ENCODE peak calls at places on chromosomes 16 and 17, in four cellular contexts. N, K, H and Z are unnamed samples.

GRCh38 chr17:44543213-44543904 is 13.9 kb upstream of the FZD2 start:
- DNase-seq in N (peak), K (no peak), H (no peak), Z (peak)

GRCh38 chr16:17829826-17830225 is 359.1 kb upstream of the XYLT1 start:
- DNase-seq in N (no peak), K (no peak), H (no peak), Z (no peak)

GRCh38 chr17:37766951-37767350 is 22.1 kb upstream of the HNF1B start:
- DNase-seq in N (no peak), K (no peak), H (no peak), Z (no peak)

GRCh38 chr16:68369697-68370096 is 58.9 kb downstream of the PRMT7 start:
- DNase-seq in N (no peak), K (no peak), H (peak), Z (no peak)

GRCh38 chr17:6786618-6787017 is 10.6 kb downstream of the FBXO39 start:
- DNase-seq in N (peak), K (no peak), H (no peak), Z (no peak)

GRCh38 chr16:4962716-4963115 is 4.6 kb downstream of the SEC14L5 start:
- DNase-seq in N (no peak), K (no peak), H (no peak), Z (no peak)

GRCh38 chr16:48965391-48965790 is 316.2 kb downstream of the CBLN1 start:
- DNase-seq in N (no peak), K (no peak), H (no peak), Z (no peak)

GRCh38 chr17:6648181-6648580 is 3.2 kb downstream of the MED31 start:
- DNase-seq in N (peak), K (no peak), H (no peak), Z (no peak)

GRCh38 chr17:58402679-58403078 is 14.7 kb downstream of the RNF43 start:
- DNase-seq in N (no peak), K (no peak), H (no peak), Z (peak)